ENCODE peak calls at places on chromosomes 1 and 21, in ten cellular contexts. One of them, this sample, is unnamed.

GRCh38 chr21:46424621-46425020 is 34.1 kb upstream of the DIP2A start:
- DNase-seq in CD8-positive, alpha-beta memory T cell: peak; percentile 60
- DNase-seq in kidney glomerular epithelial cell: no peak
- DNase-seq in ureter: no peak
- DNase-seq in RWPE1: no peak
- DNase-seq in iPS DF 6.9: no peak
- DNase-seq in GF-D8: no peak
- DNase-seq in H1: no peak
- DNase-seq in GM20000: no peak
- DNase-seq in NCI-H1092 treated with DMSO at 0.1 percent for 48 hours: no peak
- DNase-seq in this sample: no peak

GRCh38 chr1:244336232-244336899 is 115.3 kb downstream of the ADSS2 start:
- DNase-seq in CD8-positive, alpha-beta memory T cell: no peak
- DNase-seq in kidney glomerular epithelial cell: no peak
- DNase-seq in ureter: no peak
- DNase-seq in RWPE1: no peak
- DNase-seq in iPS DF 6.9: no peak
- DNase-seq in GF-D8: no peak
- DNase-seq in H1: no peak
- DNase-seq in GM20000: no peak
- DNase-seq in NCI-H1092 treated with DMSO at 0.1 percent for 48 hours: no peak
- DNase-seq in this sample: no peak

GRCh38 chr1:198156111-198156744 is 570 bp upstream of the NEK7 start:
- DNase-seq in CD8-positive, alpha-beta memory T cell: peak; percentile 45
- DNase-seq in kidney glomerular epithelial cell: peak; percentile 89
- DNase-seq in ureter: peak; percentile 74
- DNase-seq in RWPE1: peak; percentile 72
- DNase-seq in iPS DF 6.9: peak; percentile 66
- DNase-seq in GF-D8: peak; percentile 46
- DNase-seq in H1: peak; percentile 33
- DNase-seq in GM20000: peak; percentile 78
- DNase-seq in NCI-H1092 treated with DMSO at 0.1 percent for 48 hours: peak; percentile 73
- DNase-seq in this sample: peak; percentile 54

GRCh38 chr1:248834343-248834940 is 3.6 kb upstream of the ZNF672 start:
- DNase-seq in CD8-positive, alpha-beta memory T cell: no peak
- DNase-seq in kidney glomerular epithelial cell: no peak
- DNase-seq in ureter: no peak
- DNase-seq in RWPE1: no peak
- DNase-seq in iPS DF 6.9: no peak
- DNase-seq in GF-D8: peak; percentile 81
- DNase-seq in H1: no peak
- DNase-seq in GM20000: no peak
- DNase-seq in NCI-H1092 treated with DMSO at 0.1 percent for 48 hours: no peak
- DNase-seq in this sample: no peak

GRCh38 chr1:236556606-236557005 is 32.8 kb downstream of the LGALS8 start:
- DNase-seq in CD8-positive, alpha-beta memory T cell: no peak
- DNase-seq in kidney glomerular epithelial cell: no peak
- DNase-seq in ureter: no peak
- DNase-seq in RWPE1: no peak
- DNase-seq in iPS DF 6.9: no peak
- DNase-seq in GF-D8: no peak
- DNase-seq in H1: no peak
- DNase-seq in GM20000: no peak
- DNase-seq in NCI-H1092 treated with DMSO at 0.1 percent for 48 hours: no peak
- DNase-seq in this sample: no peak

GRCh38 chr1:161970633-161971032 is 53.0 kb downstream of the OLFML2B start:
- DNase-seq in CD8-positive, alpha-beta memory T cell: no peak
- DNase-seq in kidney glomerular epithelial cell: no peak
- DNase-seq in ureter: no peak
- DNase-seq in RWPE1: no peak
- DNase-seq in iPS DF 6.9: no peak
- DNase-seq in GF-D8: no peak
- DNase-seq in H1: no peak
- DNase-seq in GM20000: no peak
- DNase-seq in NCI-H1092 treated with DMSO at 0.1 percent for 48 hours: no peak
- DNase-seq in this sample: no peak

GRCh38 chr1:66371233-66372005 is 162.5 kb upstream of the SGIP1 start:
- DNase-seq in CD8-positive, alpha-beta memory T cell: no peak
- DNase-seq in kidney glomerular epithelial cell: peak; percentile 51
- DNase-seq in ureter: no peak
- DNase-seq in RWPE1: no peak
- DNase-seq in iPS DF 6.9: no peak
- DNase-seq in GF-D8: no peak
- DNase-seq in H1: no peak
- DNase-seq in GM20000: no peak
- DNase-seq in NCI-H1092 treated with DMSO at 0.1 percent for 48 hours: no peak
- DNase-seq in this sample: no peak

GRCh38 chr1:156897078-156897825 is 3.7 kb downstream of the PEAR1 start:
- DNase-seq in CD8-positive, alpha-beta memory T cell: no peak
- DNase-seq in kidney glomerular epithelial cell: peak; percentile 68
- DNase-seq in ureter: no peak
- DNase-seq in RWPE1: peak; percentile 65
- DNase-seq in iPS DF 6.9: no peak
- DNase-seq in GF-D8: no peak
- DNase-seq in H1: no peak
- DNase-seq in GM20000: no peak
- DNase-seq in NCI-H1092 treated with DMSO at 0.1 percent for 48 hours: no peak
- DNase-seq in this sample: no peak

GRCh38 chr1:9374748-9375345 is 82.2 kb downstream of the SPSB1 start:
- DNase-seq in CD8-positive, alpha-beta memory T cell: no peak
- DNase-seq in kidney glomerular epithelial cell: no peak
- DNase-seq in ureter: no peak
- DNase-seq in RWPE1: no peak
- DNase-seq in iPS DF 6.9: no peak
- DNase-seq in GF-D8: no peak
- DNase-seq in H1: no peak
- DNase-seq in GM20000: no peak
- DNase-seq in NCI-H1092 treated with DMSO at 0.1 percent for 48 hours: no peak
- DNase-seq in this sample: no peak

GRCh38 chr1:23527366-23527765 is 3.7 kb downstream of the E2F2 start:
- DNase-seq in CD8-positive, alpha-beta memory T cell: no peak
- DNase-seq in kidney glomerular epithelial cell: no peak
- DNase-seq in ureter: no peak
- DNase-seq in RWPE1: no peak
- DNase-seq in iPS DF 6.9: no peak
- DNase-seq in GF-D8: no peak
- DNase-seq in H1: no peak
- DNase-seq in GM20000: no peak
- DNase-seq in NCI-H1092 treated with DMSO at 0.1 percent for 48 hours: no peak
- DNase-seq in this sample: no peak

GRCh38 chr1:30697977-30698376 is 25.4 kb downstream of the MATN1 start:
- DNase-seq in CD8-positive, alpha-beta memory T cell: no peak
- DNase-seq in kidney glomerular epithelial cell: no peak
- DNase-seq in ureter: no peak
- DNase-seq in RWPE1: peak; percentile 58
- DNase-seq in iPS DF 6.9: no peak
- DNase-seq in GF-D8: no peak
- DNase-seq in H1: no peak
- DNase-seq in GM20000: no peak
- DNase-seq in NCI-H1092 treated with DMSO at 0.1 percent for 48 hours: no peak
- DNase-seq in this sample: no peak

GRCh38 chr21:45528981-45529784 is 13.1 kb downstream of the SLC19A1 start:
- DNase-seq in CD8-positive, alpha-beta memory T cell: no peak
- DNase-seq in kidney glomerular epithelial cell: no peak
- DNase-seq in ureter: no peak
- DNase-seq in RWPE1: no peak
- DNase-seq in iPS DF 6.9: no peak
- DNase-seq in GF-D8: no peak
- DNase-seq in H1: no peak
- DNase-seq in GM20000: no peak
- DNase-seq in NCI-H1092 treated with DMSO at 0.1 percent for 48 hours: no peak
- DNase-seq in this sample: no peak

GRCh38 chr1:210764536-210764935 is 369.4 kb downstream of the KCNH1 start:
- DNase-seq in CD8-positive, alpha-beta memory T cell: no peak
- DNase-seq in kidney glomerular epithelial cell: no peak
- DNase-seq in ureter: no peak
- DNase-seq in RWPE1: no peak
- DNase-seq in iPS DF 6.9: no peak
- DNase-seq in GF-D8: no peak
- DNase-seq in H1: no peak
- DNase-seq in GM20000: no peak
- DNase-seq in NCI-H1092 treated with DMSO at 0.1 percent for 48 hours: no peak
- DNase-seq in this sample: no peak

GRCh38 chr1:103146143-103146542 is 37.8 kb upstream of the COL11A1 start:
- DNase-seq in CD8-positive, alpha-beta memory T cell: no peak
- DNase-seq in kidney glomerular epithelial cell: no peak
- DNase-seq in ureter: no peak
- DNase-seq in RWPE1: no peak
- DNase-seq in iPS DF 6.9: no peak
- DNase-seq in GF-D8: no peak
- DNase-seq in H1: no peak
- DNase-seq in GM20000: no peak
- DNase-seq in NCI-H1092 treated with DMSO at 0.1 percent for 48 hours: no peak
- DNase-seq in this sample: no peak

GRCh38 chr1:145962157-145963102 is 1.9 kb downstream of the ANKRD34A start:
- DNase-seq in CD8-positive, alpha-beta memory T cell: no peak
- DNase-seq in kidney glomerular epithelial cell: no peak
- DNase-seq in ureter: no peak
- DNase-seq in RWPE1: peak; percentile 52
- DNase-seq in iPS DF 6.9: no peak
- DNase-seq in GF-D8: no peak
- DNase-seq in H1: no peak
- DNase-seq in GM20000: peak; percentile 43
- DNase-seq in NCI-H1092 treated with DMSO at 0.1 percent for 48 hours: no peak
- DNase-seq in this sample: peak; percentile 13

GRCh38 chr1:235831148-235831547 is 35.6 kb downstream of the LYST start:
- DNase-seq in CD8-positive, alpha-beta memory T cell: no peak
- DNase-seq in kidney glomerular epithelial cell: peak; percentile 6
- DNase-seq in ureter: no peak
- DNase-seq in RWPE1: peak; percentile 8
- DNase-seq in iPS DF 6.9: no peak
- DNase-seq in GF-D8: no peak
- DNase-seq in H1: no peak
- DNase-seq in GM20000: peak; percentile 34
- DNase-seq in NCI-H1092 treated with DMSO at 0.1 percent for 48 hours: no peak
- DNase-seq in this sample: no peak

This sample was measured in T-helper 9 cell.